ENCODE peak calls at places on chromosomes 6 and 20, in nine cellular contexts. Z is NCI-H2107; K is kidney epithelial cell; R is stimulated activated CD4-positive, alpha-beta T cell treated with anti-CD3 and anti-CD28 coated beads, Interleukin-4, amount 100 ng/mL, for 48 hours; U is iPS-NIHi11; I is NCI-H146; O is astrocyte of the spinal cord; Y is GM19239; T is iris pigment epithelial cell. J is an unnamed sample.

GRCh38 chr6:25280617-25280990 is 1.4 kb downstream of the CARMIL1 start:
- DNase-seq in Z (no peak), K (no peak), R (no peak), U (no peak), I (no peak), O (no peak), Y (no peak), T (no peak), J (no peak)

GRCh38 chr20:62252342-62252966 is 14.1 kb downstream of the OSBPL2 start:
- DNase-seq in Z (no peak), K (peak; percentile 10), R (no peak), U (no peak), I (no peak), O (peak; percentile 12), Y (no peak), T (peak; percentile 13), J (no peak)

GRCh38 chr6:151018035-151018434 is 152.5 kb downstream of the MTHFD1L start:
- DNase-seq in Z (no peak), K (peak; percentile 49), R (no peak), U (no peak), I (no peak), O (no peak), Y (no peak), T (no peak), J (no peak)

GRCh38 chr6:161424421-161424820 is 150.6 kb upstream of the AGPAT4 start:
- DNase-seq in Z (no peak), K (no peak), R (no peak), U (no peak), I (peak; percentile 61), O (no peak), Y (no peak), T (no peak), J (no peak)

GRCh38 chr6:106256201-106256968 is 69.2 kb downstream of the ATG5 start:
- DNase-seq in Z (no peak), K (no peak), R (no peak), U (no peak), I (no peak), O (peak; percentile 58), Y (no peak), T (peak; percentile 67), J (no peak)

GRCh38 chr6:64538760-64539159 is 903.2 kb downstream of the PHF3 start:
- DNase-seq in Z (no peak), K (no peak), R (no peak), U (no peak), I (no peak), O (no peak), Y (no peak), T (no peak), J (no peak)

GRCh38 chr6:79227445-79227844 is 7.0 kb downstream of the HMGN3 start:
- DNase-seq in Z (no peak), K (no peak), R (no peak), U (no peak), I (no peak), O (no peak), Y (no peak), T (no peak), J (no peak)

GRCh38 chr20:51339721-51340450 is 202.6 kb downstream of the NFATC2 start:
- DNase-seq in Z (no peak), K (no peak), R (no peak), U (no peak), I (peak; percentile 92), O (peak; percentile 57), Y (no peak), T (peak; percentile 60), J (no peak)

GRCh38 chr20:15654208-15654649 is 919.0 kb downstream of the KIF16B start:
- DNase-seq in Z (no peak), K (peak; percentile 19), R (no peak), U (peak; percentile 75), I (peak; percentile 63), O (peak; percentile 45), Y (peak; percentile 28), T (peak; percentile 51), J (no peak)

GRCh38 chr6:122770835-122771601 is 8.5 kb upstream of the FABP7 start:
- DNase-seq in Z (no peak), K (no peak), R (no peak), U (no peak), I (peak; percentile 64), O (no peak), Y (no peak), T (no peak), J (no peak)

GRCh38 chr20:20551409-20551808 is 161.0 kb downstream of the RALGAPA2 start:
- DNase-seq in Z (no peak), K (no peak), R (no peak), U (no peak), I (peak; percentile 89), O (no peak), Y (no peak), T (no peak), J (no peak)

GRCh38 chr6:134546962-134547645 is 229.2 kb upstream of the SGK1 start:
- DNase-seq in Z (no peak), K (no peak), R (no peak), U (no peak), I (no peak), O (no peak), Y (no peak), T (no peak), J (no peak)

GRCh38 chr6:37354526-37355384 is 972 bp downstream of the RNF8 start:
- DNase-seq in Z (no peak), K (no peak), R (peak; percentile 10), U (peak; percentile 69), I (peak; percentile 75), O (no peak), Y (peak; percentile 17), T (peak; percentile 30), J (peak; percentile 18)

GRCh38 chr20:37574199-37574890 is 46.7 kb upstream of the BLCAP start:
- DNase-seq in Z (no peak), K (no peak), R (no peak), U (no peak), I (no peak), O (no peak), Y (no peak), T (no peak), J (no peak)

GRCh38 chr6:165883851-165884640 is 221.0 kb upstream of the PDE10A start:
- DNase-seq in Z (no peak), K (peak; percentile 16), R (no peak), U (no peak), I (no peak), O (peak; percentile 18), Y (no peak), T (peak; percentile 24), J (no peak)

GRCh38 chr20:62329389-62330377 is 26.9 kb downstream of the ADRM1 start:
- DNase-seq in Z (no peak), K (no peak), R (no peak), U (no peak), I (no peak), O (no peak), Y (no peak), T (no peak), J (no peak)

GRCh38 chr6:165663283-165663735 is 268 bp upstream of the PDE10A start:
- DNase-seq in Z (no peak), K (no peak), R (no peak), U (peak; percentile 33), I (no peak), O (peak; percentile 47), Y (peak; percentile 25), T (peak; percentile 28), J (no peak)

GRCh38 chr6:11734861-11735652 is 43.5 kb downstream of the ADTRP start:
- DNase-seq in Z (no peak), K (peak; percentile 72), R (no peak), U (no peak), I (no peak), O (no peak), Y (no peak), T (no peak), J (no peak)

GRCh38 chr20:62155428-62156253 is 12.1 kb downstream of the SS18L1 start:
- DNase-seq in Z (no peak), K (no peak), R (no peak), U (peak; percentile 60), I (no peak), O (no peak), Y (no peak), T (no peak), J (no peak)

GRCh38 chr20:4956200-4956810 is 45.0 kb downstream of the SLC23A2 start:
- DNase-seq in Z (no peak), K (no peak), R (no peak), U (peak; percentile 63), I (peak; percentile 61), O (peak; percentile 61), Y (peak; percentile 27), T (peak; percentile 69), J (no peak)

GRCh38 chr20:57397693-57398108 is 6.5 kb downstream of the RBM38 start:
- DNase-seq in Z (no peak), K (no peak), R (no peak), U (no peak), I (no peak), O (no peak), Y (no peak), T (no peak), J (no peak)

GRCh38 chr6:154951400-154952200 is 43.5 kb upstream of the TIAM2 start:
- DNase-seq in Z (no peak), K (no peak), R (no peak), U (no peak), I (no peak), O (no peak), Y (peak; percentile 44), T (no peak), J (no peak)

GRCh38 chr20:62370115-62370806 is 3.1 kb upstream of the LAMA5 start:
- DNase-seq in Z (peak; percentile 45), K (no peak), R (no peak), U (no peak), I (no peak), O (peak; percentile 78), Y (no peak), T (no peak), J (no peak)

GRCh38 chr6:47188588-47189021 is 121.1 kb downstream of the TNFRSF21 start:
- DNase-seq in Z (no peak), K (peak; percentile 74), R (no peak), U (peak; percentile 12), I (no peak), O (peak; percentile 68), Y (no peak), T (peak; percentile 79), J (no peak)

GRCh38 chr6:51349866-51350265 is 531.2 kb downstream of the TFAP2B start:
- DNase-seq in Z (no peak), K (no peak), R (no peak), U (no peak), I (no peak), O (no peak), Y (no peak), T (no peak), J (no peak)

J was measured in progenitor cell of endocrine pancreas.